ENCODE peak calls at places on chromosomes 4 and X, in six cellular contexts. N is progenitor cell of endocrine pancreas, G is choroid plexus epithelial cell, U is A549, Z is foreskin keratinocyte, F is GM20000. W is an unnamed sample.
A peak's percentile ranks its signal among the peaks of the same experiment; 100 is the strongest.

GRCh38 chr4:168515222-168516011 is 18.6 kb downstream of the PALLD start:
- DNase-seq in U (no peak), Z (no peak), G (no peak), F (no peak), N (no peak), W (no peak)

GRCh38 chrX:54386314-54386713 is 28.5 kb upstream of the WNK3 start:
- DNase-seq in G (peak; percentile 19), Z (peak; percentile 6), U (no peak), N (no peak), F (no peak), W (no peak)

GRCh38 chr4:102564399-102564921 is 63.3 kb downstream of the NFKB1 start:
- DNase-seq in G (peak; percentile 71), U (no peak), Z (peak; percentile 47), F (peak; percentile 32), N (no peak), W (no peak)

GRCh38 chr4:5955201-5955821 is 62.4 kb upstream of the CRMP1 start:
- DNase-seq in G (no peak), F (no peak), U (no peak), Z (no peak), N (no peak), W (no peak)

GRCh38 chr4:38980903-38981676 is 51.1 kb downstream of the TMEM156 start:
- DNase-seq in N (no peak), Z (no peak), G (peak; percentile 88), F (peak; percentile 38), U (no peak), W (no peak)

GRCh38 chr4:68021185-68021584 is 57.9 kb upstream of the TMPRSS11A start:
- DNase-seq in U (no peak), N (no peak), G (no peak), F (no peak), Z (peak; percentile 64), W (no peak)

GRCh38 chr4:89324671-89325070 is 17.1 kb upstream of the GPRIN3 start:
- DNase-seq in F (peak; percentile 48), Z (no peak), U (no peak), N (no peak), G (peak; percentile 67), W (no peak)

GRCh38 chrX:84729809-84730208 is 227.6 kb upstream of the HDX start:
- DNase-seq in U (peak; percentile 43), G (peak; percentile 45), N (no peak), F (peak; percentile 23), Z (no peak), W (no peak)

GRCh38 chr4:175070444-175070843 is 152.3 kb downstream of the ADAM29 start:
- DNase-seq in F (no peak), N (no peak), Z (no peak), G (no peak), U (no peak), W (no peak)

GRCh38 chr4:27176881-27177280 is 316.2 kb downstream of the STIM2 start:
- DNase-seq in G (no peak), F (no peak), Z (no peak), U (no peak), N (no peak), W (no peak)

GRCh38 chr4:118280501-118281218 is 72.1 kb downstream of the PRSS12 start:
- DNase-seq in G (peak; percentile 89), U (peak; percentile 71), Z (peak; percentile 62), N (no peak), F (no peak), W (no peak)

GRCh38 chr4:25180524-25181131 is 20.4 kb upstream of the SEPSECS start:
- DNase-seq in U (peak; percentile 45), G (peak; percentile 75), N (no peak), F (peak; percentile 42), Z (no peak), W (no peak)

GRCh38 chr4:95505149-95505548 is 43.6 kb downstream of the UNC5C start:
- DNase-seq in F (no peak), Z (no peak), N (no peak), G (peak; percentile 13), U (no peak), W (no peak)

GRCh38 chr4:143626134-143626859 is 74.2 kb downstream of the FREM3 start:
- DNase-seq in N (no peak), Z (no peak), U (no peak), F (no peak), G (peak; percentile 73), W (no peak)

GRCh38 chr4:139823345-139823744 is 157.7 kb downstream of the MGST2 start:
- DNase-seq in Z (no peak), N (no peak), F (no peak), U (no peak), G (no peak), W (no peak)

GRCh38 chr4:26958925-26959653 is 98.4 kb downstream of the STIM2 start:
- DNase-seq in F (no peak), Z (no peak), G (no peak), U (no peak), N (no peak), W (no peak)

GRCh38 chrX:56798866-56799864 is 70.1 kb downstream of the NBDY start:
- DNase-seq in U (no peak), Z (no peak), N (no peak), G (no peak), F (no peak), W (no peak)

GRCh38 chrX:132401935-132402334 is 86.9 kb downstream of the MBNL3 start:
- DNase-seq in U (no peak), Z (peak; percentile 65), N (no peak), F (no peak), G (peak; percentile 28), W (no peak)

GRCh38 chr4:153620352-153620751 is 63.7 kb upstream of the TLR2 start:
- DNase-seq in N (no peak), F (no peak), U (no peak), G (peak; percentile 31), Z (no peak), W (no peak)

GRCh38 chrX:9282325-9282724 is 182.5 kb upstream of the TBL1X start:
- DNase-seq in N (no peak), F (no peak), U (no peak), G (no peak), Z (no peak), W (no peak)

GRCh38 chr4:133186845-133187244 is 37.8 kb downstream of the PCDH10 start:
- DNase-seq in N (no peak), Z (no peak), U (no peak), F (no peak), G (no peak), W (no peak)

GRCh38 chr4:26032142-26032541 is 118.1 kb downstream of the SMIM20 start:
- DNase-seq in U (no peak), N (no peak), G (peak; percentile 40), Z (no peak), F (no peak), W (no peak)

GRCh38 chr4:189202869-189203271 is 737.8 kb upstream of the FRG1 start:
- DNase-seq in G (peak; percentile 20), Z (peak; percentile 12), F (no peak), N (no peak), U (peak; percentile 19), W (no peak)

GRCh38 chr4:183906736-183907651 is 1.9 kb downstream of the STOX2 start:
- DNase-seq in F (no peak), Z (no peak), U (no peak), N (peak; percentile 12), G (no peak), W (no peak)

GRCh38 chr4:101667348-101667747 is 123.2 kb upstream of the BANK1 start:
- DNase-seq in Z (no peak), N (no peak), G (no peak), U (no peak), F (no peak), W (no peak)

GRCh38 chr4:36237366-36238353 is 6.7 kb downstream of the ARAP2 start:
- DNase-seq in F (no peak), U (no peak), Z (no peak), G (no peak), N (no peak), W (no peak)

GRCh38 chrX:47854474-47854873 is 17.8 kb downstream of the ZNF81 start:
- DNase-seq in N (no peak), Z (no peak), F (no peak), G (peak; percentile 55), U (no peak), W (no peak)
- TF ChIP-seq CTCF in N (peak; percentile 55), Z (peak; percentile 57), F (no peak), G (peak; percentile 65), U (no peak), W (no peak)

GRCh38 chrX:151723156-151723760 is 7.4 kb downstream of the FATE1 start:
- DNase-seq in G (no peak), Z (no peak), F (no peak), U (no peak), N (no peak), W (no peak)

GRCh38 chrX:151724563-151725337 is 8.9 kb downstream of the FATE1 start:
- DNase-seq in F (no peak), U (no peak), G (no peak), N (no peak), Z (no peak), W (no peak)

GRCh38 chrX:151726751-151727150 is 7.8 kb upstream of the CNGA2 start:
- DNase-seq in G (no peak), F (no peak), U (no peak), N (no peak), Z (no peak), W (no peak)

GRCh38 chrX:151725338-151725614 is 9.3 kb upstream of the CNGA2 start:
- DNase-seq in Z (no peak), N (no peak), U (no peak), G (no peak), F (no peak), W (no peak)

GRCh38 chrX:151722241-151722846 is 6.5 kb downstream of the FATE1 start:
- DNase-seq in Z (no peak), U (peak; percentile 12), F (no peak), G (peak; percentile 14), N (peak; percentile 31), W (no peak)
- TF ChIP-seq CTCF in Z (peak; percentile 52), U (peak; percentile 13), F (peak; percentile 18), G (peak; percentile 38), N (peak; percentile 65), W (no peak)

GRCh38 chr4:186727977-186728519 is 4.4 kb upstream of the FAT1 start:
- DNase-seq in N (no peak), U (peak; percentile 72), Z (peak; percentile 75), F (no peak), G (peak; percentile 47), W (no peak)

GRCh38 chr4:186727149-186727976 is 3.7 kb upstream of the FAT1 start:
- DNase-seq in F (no peak), N (no peak), Z (no peak), U (peak; percentile 47), G (no peak), W (no peak)

GRCh38 chr4:186725422-186726149 is 1.9 kb upstream of the FAT1 start:
- DNase-seq in F (peak; percentile 34), U (peak; percentile 86), Z (no peak), N (peak; percentile 58), G (peak; percentile 93), W (no peak)

GRCh38 chr4:186726150-186726439 is 2.4 kb upstream of the FAT1 start:
- DNase-seq in Z (no peak), N (no peak), U (no peak), G (no peak), F (peak; percentile 24), W (no peak)

GRCh38 chr4:186726440-186727148 is 2.9 kb upstream of the FAT1 start:
- DNase-seq in G (peak; percentile 83), Z (no peak), U (peak; percentile 81), N (peak; percentile 87), F (peak; percentile 31), W (no peak)
- TF ChIP-seq CTCF in G (no peak), Z (peak; percentile 44), U (peak; percentile 24), N (peak; percentile 40), F (no peak), W (no peak)

GRCh38 chr4:147096667-147097604 is 151.3 kb upstream of the TTC29 start:
- DNase-seq in N (no peak), F (peak; percentile 24), Z (no peak), G (peak; percentile 82), U (peak; percentile 44), W (no peak)
- TF ChIP-seq CTCF in N (peak; percentile 77), F (peak; percentile 45), Z (peak; percentile 76), G (peak; percentile 51), U (peak; percentile 64), W (peak; percentile 75)

W was measured in natural killer cell.